ENCODE peak calls at places on chromosome 9, in four cellular contexts. One of them, this sample, is unnamed.

GRCh38 chr9:31103836-31104235 is 1280.6 kb upstream of the ACO1 start:
- DNase-seq in A549: no peak
- DNase-seq in IMR-90: no peak
- DNase-seq in GM12878: no peak
- DNase-seq in this sample: no peak

GRCh38 chr9:31030741-31031202 is 1353.7 kb upstream of the ACO1 start:
- DNase-seq in GM12878: no peak
- DNase-seq in A549: no peak
- DNase-seq in IMR-90: no peak
- DNase-seq in this sample: no peak

GRCh38 chr9:98262056-98262455 is 6.6 kb upstream of the TBC1D2 start:
- DNase-seq in A549: no peak
- DNase-seq in GM12878: no peak
- DNase-seq in IMR-90: no peak
- DNase-seq in this sample: no peak

GRCh38 chr9:19411316-19411715 is 2.5 kb downstream of the ACER2 start:
- DNase-seq in A549: no peak
- DNase-seq in IMR-90: peak
- DNase-seq in GM12878: no peak
- DNase-seq in this sample: no peak

GRCh38 chr9:133738039-133738805 is at the start of gene SARDH:
- DNase-seq in A549: peak
- DNase-seq in GM12878: no peak
- DNase-seq in IMR-90: peak
- DNase-seq in this sample: peak

GRCh38 chr9:119544492-119544891 is 175.3 kb upstream of the BRINP1 start:
- DNase-seq in GM12878: no peak
- DNase-seq in IMR-90: no peak
- DNase-seq in A549: no peak
- DNase-seq in this sample: no peak

GRCh38 chr9:127979333-127980055 is 1.3 kb downstream of the EEIG1 start:
- DNase-seq in A549: no peak
- DNase-seq in IMR-90: peak
- DNase-seq in GM12878: no peak
- DNase-seq in this sample: peak

GRCh38 chr9:124251605-124252366 is 6.0 kb upstream of the NEK6 start:
- DNase-seq in GM12878: no peak
- DNase-seq in IMR-90: peak
- DNase-seq in A549: no peak
- DNase-seq in this sample: no peak

GRCh38 chr9:21506910-21507795 is 25.0 kb upstream of the IFNE start:
- DNase-seq in IMR-90: peak
- DNase-seq in GM12878: no peak
- DNase-seq in A549: no peak
- DNase-seq in this sample: no peak

GRCh38 chr9:121743441-121744001 is 92.1 kb downstream of the DAB2IP start:
- DNase-seq in A549: peak
- DNase-seq in IMR-90: peak
- DNase-seq in GM12878: no peak
- DNase-seq in this sample: peak

GRCh38 chr9:89468271-89468960 is 29.5 kb downstream of the SEMA4D start:
- DNase-seq in IMR-90: no peak
- DNase-seq in A549: no peak
- DNase-seq in GM12878: no peak
- DNase-seq in this sample: no peak

GRCh38 chr9:109751253-109751652 is 28.7 kb upstream of the PALM2AKAP2 start:
- DNase-seq in GM12878: no peak
- DNase-seq in IMR-90: peak
- DNase-seq in A549: no peak
- DNase-seq in this sample: no peak

GRCh38 chr9:131986576-131986975 is 93.1 kb downstream of the MED27 start:
- DNase-seq in A549: no peak
- DNase-seq in GM12878: no peak
- DNase-seq in IMR-90: peak
- DNase-seq in this sample: no peak

GRCh38 chr9:112861155-112861554 is 29.5 kb downstream of the SLC46A2 start:
- DNase-seq in GM12878: no peak
- DNase-seq in IMR-90: no peak
- DNase-seq in A549: no peak
- DNase-seq in this sample: no peak

GRCh38 chr9:32832354-32832753 is 49.0 kb downstream of the TMEM215 start:
- DNase-seq in A549: no peak
- DNase-seq in GM12878: no peak
- DNase-seq in IMR-90: no peak
- DNase-seq in this sample: no peak
- H3K4me3 ChIP-seq in A549: no peak
- H3K4me3 ChIP-seq in GM12878: no peak
- H3K4me3 ChIP-seq in IMR-90: no peak
- H3K4me3 ChIP-seq in this sample: no peak

DNA sequence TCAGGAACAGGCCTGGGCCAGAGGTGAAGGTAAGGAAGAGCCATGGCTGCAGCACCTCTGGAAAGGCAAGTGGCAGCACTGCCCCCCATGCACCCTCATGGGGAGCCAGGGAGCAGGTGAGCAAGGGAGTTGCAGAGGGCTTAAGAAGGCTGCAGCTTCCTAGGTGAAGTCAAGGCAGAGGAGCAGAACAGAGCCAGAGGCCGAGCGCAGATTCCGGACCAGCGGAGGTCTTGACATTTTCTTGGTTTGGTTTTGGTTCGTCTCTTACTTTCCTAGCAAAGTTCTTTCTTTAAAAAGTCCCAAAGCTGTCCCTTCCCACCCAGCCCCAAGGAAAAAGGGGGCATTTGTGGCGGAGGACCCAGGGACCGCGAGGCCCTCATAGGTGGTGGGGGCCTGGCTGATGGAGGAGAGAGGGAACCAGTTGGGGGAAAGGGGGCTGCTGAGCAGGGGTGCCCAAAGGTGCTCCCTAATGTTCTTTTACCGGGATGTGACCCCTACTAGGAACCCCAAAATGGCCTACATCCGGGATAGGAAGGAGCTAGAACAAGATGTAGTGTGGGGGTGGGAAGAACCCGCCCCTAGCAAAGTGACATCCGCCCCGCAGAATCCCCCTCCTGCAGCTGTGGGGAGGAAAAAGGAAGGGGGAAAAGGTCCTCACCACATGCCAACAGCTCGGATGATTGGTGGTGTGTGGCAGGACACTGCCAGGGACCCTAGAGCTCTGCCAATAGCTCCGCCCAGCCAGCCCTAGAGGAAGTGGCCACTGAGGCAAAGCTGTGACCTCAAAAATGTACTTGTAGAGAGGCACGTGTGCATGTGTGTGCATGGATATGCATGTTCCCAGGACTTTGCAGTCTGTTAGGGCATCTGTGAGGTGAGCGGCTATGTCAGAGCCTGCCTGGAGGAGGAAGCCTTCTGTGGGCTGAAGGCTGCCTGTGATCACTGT is 914 bp upstream of the CD72 start:
- DNase-seq in IMR-90: peak
- DNase-seq in A549: no peak
- DNase-seq in GM12878: peak
- DNase-seq in this sample: no peak
- TF ChIP-seq ELK1 in IMR-90: no peak
- TF ChIP-seq ELK1 in A549: no peak
- TF ChIP-seq ELK1 in GM12878: no peak
- TF ChIP-seq ELK1 in this sample: no peak

DNA sequence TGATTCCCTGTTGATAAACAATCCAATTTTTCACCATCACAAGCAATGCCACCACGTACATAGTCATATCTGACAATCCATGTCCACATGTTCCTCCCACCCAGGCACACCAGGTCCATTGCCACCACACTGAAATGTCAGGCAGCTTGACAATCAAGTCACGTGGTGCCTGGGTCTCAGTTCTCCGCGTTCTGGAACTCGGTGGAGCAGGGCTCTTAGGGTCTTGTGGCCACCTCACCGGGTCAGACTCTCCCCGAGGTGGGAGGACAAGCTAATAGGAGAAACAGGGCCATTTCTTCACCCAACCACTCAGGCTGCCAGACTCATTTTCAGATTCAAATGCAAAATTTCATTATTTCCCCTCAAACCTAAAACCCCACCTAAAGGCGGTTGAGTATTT is 200.5 kb upstream of the GAS1 start:
- DNase-seq in GM12878: no peak
- DNase-seq in IMR-90: no peak
- DNase-seq in A549: no peak
- DNase-seq in this sample: no peak
- H3K4me3 ChIP-seq in GM12878: no peak
- H3K4me3 ChIP-seq in IMR-90: no peak
- H3K4me3 ChIP-seq in A549: no peak
- H3K4me3 ChIP-seq in this sample: peak

DNA sequence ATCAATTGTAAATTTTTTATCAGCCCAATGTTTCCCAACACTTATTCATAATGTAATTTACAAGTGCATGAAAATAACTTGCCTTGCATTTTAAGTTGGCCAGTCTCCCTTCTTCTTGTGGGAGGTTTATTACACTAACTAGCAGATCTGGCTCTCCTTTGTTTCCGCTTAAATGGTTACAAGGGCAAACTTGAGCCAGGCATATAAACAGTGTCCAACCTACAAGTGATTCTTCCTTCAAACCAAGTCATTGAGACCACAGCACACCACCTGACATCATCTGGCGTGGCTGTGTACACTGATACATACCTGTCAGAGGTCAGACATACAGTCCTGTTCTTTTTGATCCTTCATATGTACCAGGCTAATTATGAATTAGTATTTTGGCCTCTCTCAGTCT is 80.1 kb downstream of the ALDH1A1 start:
- DNase-seq in A549: no peak
- DNase-seq in IMR-90: no peak
- DNase-seq in GM12878: no peak
- DNase-seq in this sample: no peak
- TF ChIP-seq ELK1 in A549: no peak
- TF ChIP-seq ELK1 in IMR-90: no peak
- TF ChIP-seq ELK1 in GM12878: no peak
- TF ChIP-seq ELK1 in this sample: no peak

DNA sequence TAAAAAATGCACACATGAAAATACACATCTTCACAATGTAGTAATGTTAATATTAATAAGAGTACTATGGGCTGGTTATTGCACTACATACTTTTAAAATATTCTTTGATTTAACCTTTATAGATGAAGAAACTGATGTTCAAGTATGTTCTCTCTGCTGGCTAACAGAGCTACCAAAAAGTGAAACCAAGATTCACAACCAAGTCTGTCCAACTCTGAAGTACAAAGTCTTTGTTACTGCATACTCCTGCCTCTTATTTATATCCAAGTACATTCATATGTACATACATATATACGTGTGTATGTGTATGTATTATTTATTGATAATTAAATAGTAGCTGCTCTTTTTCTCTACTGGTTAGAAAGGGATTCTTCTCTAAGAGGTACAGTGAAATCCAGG is 325.6 kb downstream of the BNC2 start:
- DNase-seq in IMR-90: no peak
- DNase-seq in GM12878: no peak
- DNase-seq in A549: no peak
- DNase-seq in this sample: no peak
- H3K4me3 ChIP-seq in IMR-90: no peak
- H3K4me3 ChIP-seq in GM12878: no peak
- H3K4me3 ChIP-seq in A549: no peak
- H3K4me3 ChIP-seq in this sample: no peak

GRCh38 chr9:96500696-96501660 is 51.0 kb downstream of the HABP4 start:
- DNase-seq in IMR-90: peak
- DNase-seq in GM12878: no peak
- DNase-seq in A549: no peak
- DNase-seq in this sample: no peak
- TF ChIP-seq ELK1 in IMR-90: no peak
- TF ChIP-seq ELK1 in GM12878: no peak
- TF ChIP-seq ELK1 in A549: no peak
- TF ChIP-seq ELK1 in this sample: no peak

GRCh38 chr9:108617661-108618060 is 238.1 kb downstream of the ACTL7B start:
- DNase-seq in A549: no peak
- DNase-seq in IMR-90: no peak
- DNase-seq in GM12878: no peak
- DNase-seq in this sample: no peak

GRCh38 chr9:108620767-108621166 is 235.0 kb downstream of the ACTL7B start:
- DNase-seq in IMR-90: no peak
- DNase-seq in A549: no peak
- DNase-seq in GM12878: no peak
- DNase-seq in this sample: no peak

GRCh38 chr9:108621991-108622390 is 233.8 kb downstream of the ACTL7B start:
- DNase-seq in IMR-90: no peak
- DNase-seq in GM12878: no peak
- DNase-seq in A549: no peak
- DNase-seq in this sample: no peak

GRCh38 chr9:108622467-108622866 is 233.3 kb downstream of the ACTL7B start:
- DNase-seq in IMR-90: peak
- DNase-seq in GM12878: no peak
- DNase-seq in A549: no peak
- DNase-seq in this sample: no peak

GRCh38 chr9:108618906-108619550 is 236.8 kb downstream of the ACTL7B start:
- DNase-seq in GM12878: no peak
- DNase-seq in A549: no peak
- DNase-seq in IMR-90: no peak
- DNase-seq in this sample: no peak
- H3K4me3 ChIP-seq in GM12878: no peak
- H3K4me3 ChIP-seq in A549: no peak
- H3K4me3 ChIP-seq in IMR-90: no peak
- H3K4me3 ChIP-seq in this sample: no peak

DNA sequence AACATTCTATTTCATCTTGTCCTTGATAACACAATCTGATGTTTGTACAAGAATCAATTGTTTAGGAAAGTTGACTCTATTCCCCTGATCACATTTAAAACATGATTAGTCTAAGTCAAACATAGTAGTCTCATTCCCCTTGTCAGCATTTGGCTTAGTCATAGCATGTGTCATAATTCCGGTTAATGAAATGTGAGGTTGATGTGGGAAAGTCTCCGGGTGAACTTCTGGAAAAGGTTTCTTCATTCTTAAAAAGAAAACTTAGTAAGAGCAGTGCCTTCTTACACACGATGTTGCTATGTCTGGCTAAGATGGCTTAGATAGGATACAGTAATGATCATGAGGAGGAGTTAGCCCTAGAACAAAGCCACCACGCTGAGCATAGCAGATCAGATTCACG is 462.5 kb upstream of the PAPPA start:
- DNase-seq in GM12878: no peak
- DNase-seq in A549: peak
- DNase-seq in IMR-90: peak
- DNase-seq in this sample: no peak
- TF ChIP-seq ELK1 in GM12878: no peak
- TF ChIP-seq ELK1 in A549: no peak
- TF ChIP-seq ELK1 in IMR-90: no peak
- TF ChIP-seq ELK1 in this sample: no peak